ENCODE peak calls at places on chromosome X, in seven cellular contexts. G is choroid plexus epithelial cell; A is germinal center; S is BE2C; R is stimulated activated CD8-positive, alpha-beta memory T cell treated with anti-CD3 and anti-CD28 coated beads, Interleukin-7, amount 100 ng/mL, for 4 hours; U is ACHN; Z is ureter. F is an unnamed sample.

GRCh38 chrX:23341452-23341851 is 6.8 kb downstream of the PTCHD1 start:
- DNase-seq in A (no peak), Z (no peak), S (no peak), R (no peak), U (peak), G (peak), F (no peak)

GRCh38 chrX:7146026-7146702 is 1.3 kb upstream of the STS start:
- DNase-seq in U (no peak), R (no peak), S (no peak), Z (no peak), G (no peak), A (no peak), F (no peak)

GRCh38 chrX:114717921-114718320 is 134.0 kb downstream of the HTR2C start:
- DNase-seq in G (peak), S (peak), R (no peak), Z (no peak), U (no peak), A (no peak), F (no peak)

GRCh38 chrX:2371026-2371778 is 129.6 kb downstream of the DHRSX start:
- DNase-seq in A (no peak), U (no peak), R (no peak), Z (no peak), S (no peak), G (peak), F (no peak)

GRCh38 chrX:101429934-101430333 is 21.9 kb downstream of the HNRNPH2 start:
- DNase-seq in S (no peak), U (no peak), Z (no peak), G (peak), R (no peak), A (no peak), F (no peak)

GRCh38 chrX:33001107-33001506 is 210.2 kb downstream of the DMD start:
- DNase-seq in S (no peak), G (no peak), R (no peak), A (no peak), U (no peak), Z (no peak), F (no peak)

GRCh38 chrX:108036298-108036973 is 8.4 kb upstream of the VSIG1 start:
- DNase-seq in G (peak), R (no peak), S (no peak), A (no peak), U (peak), Z (no peak), F (peak)

GRCh38 chrX:140572724-140573123 is 67.9 kb upstream of the SOX3 start:
- DNase-seq in U (peak), R (no peak), G (peak), S (peak), A (peak), Z (peak), F (peak)